ENCODE peak calls at places on chromosomes 6 and 20, in four cellular contexts. One of them, this sample, is unnamed.

GRCh38 chr6:16511048-16511660 is 250.1 kb downstream of the ATXN1 start:
- DNase-seq in C1 segment of cervical spinal cord: no peak
- DNase-seq in SHP77: no peak
- DNase-seq in NAMALWA: peak
- DNase-seq in this sample: no peak

GRCh38 chr6:7268362-7269310 is 44.4 kb downstream of the SSR1 start:
- DNase-seq in C1 segment of cervical spinal cord: no peak
- DNase-seq in SHP77: no peak
- DNase-seq in NAMALWA: no peak
- DNase-seq in this sample: no peak

GRCh38 chr20:35463455-35464300 is 8.3 kb downstream of the CEP250 start:
- DNase-seq in C1 segment of cervical spinal cord: peak
- DNase-seq in SHP77: peak
- DNase-seq in NAMALWA: peak
- DNase-seq in this sample: peak

GRCh38 chr6:25670793-25671513 is 18.9 kb downstream of the SCGN start:
- DNase-seq in C1 segment of cervical spinal cord: no peak
- DNase-seq in SHP77: no peak
- DNase-seq in NAMALWA: no peak
- DNase-seq in this sample: no peak

GRCh38 chr6:14661188-14661587 is 543.6 kb downstream of the CD83 start:
- DNase-seq in C1 segment of cervical spinal cord: no peak
- DNase-seq in SHP77: no peak
- DNase-seq in NAMALWA: peak
- DNase-seq in this sample: peak

GRCh38 chr6:15363164-15363522 is 117.3 kb downstream of the JARID2 start:
- DNase-seq in C1 segment of cervical spinal cord: no peak
- DNase-seq in SHP77: no peak
- DNase-seq in NAMALWA: no peak
- DNase-seq in this sample: no peak

GRCh38 chr6:11067348-11067747 is 23.2 kb upstream of the ELOVL2 start:
- DNase-seq in C1 segment of cervical spinal cord: no peak
- DNase-seq in SHP77: no peak
- DNase-seq in NAMALWA: no peak
- DNase-seq in this sample: no peak

GRCh38 chr6:122476131-122476530 is 4.5 kb upstream of the SERINC1 start:
- DNase-seq in C1 segment of cervical spinal cord: no peak
- DNase-seq in SHP77: peak
- DNase-seq in NAMALWA: peak
- DNase-seq in this sample: no peak

GRCh38 chr20:37804584-37805566 is 98.1 kb upstream of the VSTM2L start:
- DNase-seq in C1 segment of cervical spinal cord: peak
- DNase-seq in SHP77: no peak
- DNase-seq in NAMALWA: peak
- DNase-seq in this sample: no peak